ENCODE peak calls at places on chromosomes 12 and 14, in seven cellular contexts. E is mesendoderm, D is H9, G is neuronal stem cell, A is H1, S is IMR-90, H is trophoblast cell. J is an unnamed sample.

GRCh38 chr12:1220127-1221092 is 229.4 kb downstream of the ERC1 start:
- DNase-seq in E (no peak), D (no peak), S (no peak), G (no peak), A (no peak), H (peak; percentile 95), J (no peak)

GRCh38 chr14:81990312-81990761 is 456.7 kb upstream of the SEL1L start:
- DNase-seq in E (peak; percentile 64), G (peak; percentile 72), D (peak; percentile 39), H (peak; percentile 77), A (peak; percentile 75), S (peak; percentile 45), J (peak; percentile 44)

GRCh38 chr12:77940566-77940965 is 109.9 kb downstream of the NAV3 start:
- DNase-seq in D (no peak), A (no peak), E (no peak), S (peak; percentile 61), H (no peak), G (no peak), J (peak; percentile 74)

GRCh38 chr12:12872139-12872933 is 19.0 kb upstream of the GPRC5A start:
- DNase-seq in A (no peak), G (no peak), D (peak; percentile 54), H (peak; percentile 99), S (peak; percentile 88), E (peak; percentile 68), J (peak; percentile 77)

GRCh38 chr14:105444859-105445258 is 25.2 kb downstream of the MTA1 start:
- DNase-seq in S (no peak), D (no peak), E (no peak), H (no peak), A (no peak), G (no peak), J (no peak)

GRCh38 chr14:84465890-84466289 is 1064.1 kb upstream of the FLRT2 start:
- DNase-seq in A (no peak), D (no peak), H (no peak), E (no peak), S (no peak), G (no peak), J (no peak)

GRCh38 chr14:105086833-105087307 is 21.6 kb upstream of the GPR132 start:
- DNase-seq in A (peak; percentile 89), D (peak; percentile 91), H (peak; percentile 95), G (peak; percentile 67), S (peak; percentile 71), E (peak; percentile 90), J (peak; percentile 73)

GRCh38 chr12:87116778-87117177 is 860.6 kb upstream of the MGAT4C start:
- DNase-seq in E (peak; percentile 28), A (no peak), D (no peak), S (no peak), H (no peak), G (no peak), J (no peak)

GRCh38 chr14:37778135-37778943 is 182.9 kb downstream of the TTC6 start:
- DNase-seq in G (no peak), H (no peak), E (no peak), S (no peak), D (no peak), A (no peak), J (no peak)

GRCh38 chr12:6778571-6779550 is 6.5 kb downstream of the LAG3 start:
- DNase-seq in G (peak; percentile 97), S (peak; percentile 91), E (peak; percentile 96), D (peak; percentile 98), H (peak; percentile 97), A (peak; percentile 96), J (peak; percentile 93)

DNA sequence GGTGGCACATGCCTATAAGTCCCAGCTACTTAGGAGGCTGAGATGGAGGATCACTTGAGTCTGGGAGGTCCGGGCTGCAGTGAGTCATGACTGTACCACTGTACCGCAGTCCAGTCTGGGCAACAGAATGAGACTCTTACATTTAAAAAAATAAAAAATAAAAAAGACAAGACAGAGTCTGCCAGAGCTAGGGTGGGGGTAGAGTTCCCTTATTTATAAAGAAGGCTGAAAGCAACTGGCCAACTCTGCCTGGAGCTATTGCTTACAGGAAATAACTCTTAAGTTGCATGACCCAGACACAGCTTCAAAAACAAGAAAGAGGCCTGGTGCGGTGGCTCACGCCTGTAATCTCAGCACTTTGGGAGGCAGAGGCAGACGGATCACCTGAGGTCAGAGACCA is 31.5 kb downstream of the NUMB start:
- DNase-seq in G (no peak), A (no peak), E (no peak), S (peak; percentile 60), D (no peak), H (peak; percentile 38), J (peak; percentile 91)
- H4K8ac ChIP-seq in G (no peak overlapping the region), A (no peak overlapping the region), E (no peak overlapping the region), S (no peak overlapping the region), D (no peak overlapping the region), H (no peak overlapping the region), J (no peak overlapping the region)

GRCh38 chr12:20400003-20400402 is 31.7 kb downstream of the PDE3A start:
- DNase-seq in G (no peak), A (no peak), S (no peak), D (no peak), E (no peak), H (no peak), J (no peak)
- H2AK5ac ChIP-seq in G (no peak overlapping the region), A (no peak overlapping the region), S (no peak overlapping the region), D (no peak overlapping the region), E (no peak overlapping the region), H (no peak overlapping the region), J (no peak overlapping the region)

DNA sequence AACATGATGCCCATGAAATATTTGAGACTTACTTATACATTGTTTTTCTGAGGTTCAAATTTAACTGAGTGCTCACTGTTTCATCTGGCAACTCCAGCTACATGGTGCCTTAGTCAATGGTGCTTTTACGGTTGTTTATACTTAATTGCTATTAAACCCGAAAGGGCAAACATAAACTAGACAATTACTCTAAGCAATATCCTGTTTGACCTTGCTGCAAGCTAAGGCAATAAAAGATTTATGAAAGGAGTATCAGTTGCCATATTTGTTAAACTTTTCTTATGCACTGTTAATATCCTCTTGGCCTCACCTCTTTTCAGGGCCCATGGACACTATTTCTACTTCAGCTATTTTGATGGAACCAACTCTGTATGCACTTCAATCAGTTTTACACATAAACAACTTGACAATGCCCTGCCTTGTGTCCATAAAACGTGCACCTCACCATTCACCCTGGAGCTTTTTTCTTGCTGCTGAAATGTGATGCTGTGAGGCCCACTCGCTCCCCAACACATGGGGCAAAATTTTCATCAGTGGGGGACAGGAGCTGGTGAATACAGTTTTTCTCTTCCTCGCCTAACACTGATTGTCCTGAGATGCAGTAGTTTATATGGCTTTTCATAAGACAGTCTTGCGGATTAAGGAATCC is 64.1 kb upstream of the HIF1A start:
- DNase-seq in D (no peak), H (no peak), S (no peak), E (no peak), G (no peak), A (no peak), J (no peak)
- H2BK120ac ChIP-seq in D (no peak overlapping the region), H (no peak overlapping the region), S (no peak overlapping the region), E (no peak overlapping the region), G (no peak overlapping the region), A (no peak overlapping the region), J (no peak overlapping the region)

GRCh38 chr12:95473947-95474817 is at the start of gene METAP2:
- DNase-seq in G (peak; percentile 88), H (peak; percentile 98), D (peak; percentile 99), A (peak; percentile 93), E (peak; percentile 99), S (peak; percentile 95), J (peak; percentile 98)

GRCh38 chr12:95470300-95470699 is 3.7 kb upstream of the METAP2 start:
- DNase-seq in H (peak; percentile 31), E (no peak), D (no peak), G (no peak), S (no peak), A (no peak), J (no peak)

DNA sequence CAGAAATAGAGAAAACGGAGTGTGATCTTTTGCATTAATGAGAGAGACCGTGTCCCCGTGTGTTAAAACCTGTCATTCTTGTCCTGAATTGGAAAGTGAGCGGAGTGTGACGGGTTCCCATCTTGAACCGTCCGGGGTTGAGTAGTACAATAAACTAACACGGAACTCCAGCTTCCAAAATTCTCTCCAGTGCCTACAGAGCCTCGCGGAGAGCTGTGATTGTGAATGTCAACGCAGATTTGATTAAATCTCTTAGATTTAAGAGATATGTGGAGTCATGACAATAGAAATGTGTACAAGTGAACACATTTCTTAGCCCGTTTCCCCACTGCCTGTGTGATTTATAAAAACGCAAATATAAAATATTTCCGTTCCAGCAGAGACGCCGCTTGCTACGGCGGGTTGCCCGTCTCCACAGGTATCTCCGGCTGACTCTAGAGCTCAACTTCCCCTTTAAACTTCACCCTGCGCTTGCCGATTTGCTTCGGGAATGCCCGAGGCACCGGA is 459 bp upstream of the METAP2 start:
- DNase-seq in D (peak; percentile 39), A (no peak), H (peak; percentile 75), E (no peak), G (peak; percentile 17), S (peak; percentile 41), J (peak; percentile 62)
- H4K8ac ChIP-seq in D (no peak overlapping the region), A (no peak overlapping the region), H (peak overlapping the region; percentile 47), E (no peak overlapping the region), G (no peak overlapping the region), S (peak overlapping the region; percentile 75), J (no peak overlapping the region)

GRCh38 chr12:19979584-19979983 is 388.8 kb upstream of the PDE3A start:
- DNase-seq in A (no peak), S (no peak), H (no peak), E (no peak), D (no peak), G (no peak), J (no peak)

GRCh38 chr12:19981944-19982343 is 386.4 kb upstream of the PDE3A start:
- DNase-seq in S (no peak), H (no peak), G (no peak), E (no peak), D (no peak), A (no peak), J (no peak)

GRCh38 chr12:19972325-19973288 is 395.7 kb upstream of the PDE3A start:
- DNase-seq in H (peak; percentile 33), A (no peak), E (peak; percentile 29), S (peak; percentile 13), G (no peak), D (no peak), J (peak; percentile 66)

DNA sequence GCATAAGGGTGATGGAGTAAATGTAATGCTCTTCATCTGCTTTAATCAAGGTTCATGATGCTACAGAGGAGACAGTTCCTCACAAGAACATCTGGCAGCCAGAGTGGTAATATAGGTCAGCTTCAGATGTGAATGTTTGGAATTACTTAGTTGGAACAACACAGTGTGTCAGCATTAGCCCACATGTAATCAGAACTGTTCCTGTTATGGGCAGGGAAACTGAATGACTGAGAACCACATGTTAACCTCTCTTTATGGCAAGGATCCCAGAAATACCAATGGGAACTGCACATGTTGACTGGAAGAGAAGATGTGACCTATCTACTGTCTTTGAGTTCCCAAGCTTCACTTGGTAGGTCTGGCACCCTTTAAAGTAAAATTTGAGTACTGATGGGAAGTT is 390.1 kb upstream of the PDE3A start:
- DNase-seq in S (peak; percentile 97), E (no peak), G (no peak), D (no peak), H (no peak), A (no peak), J (peak; percentile 91)
- H2AK5ac ChIP-seq in S (no peak overlapping the region), E (no peak overlapping the region), G (no peak overlapping the region), D (no peak overlapping the region), H (no peak overlapping the region), A (no peak overlapping the region), J (no peak overlapping the region)

DNA sequence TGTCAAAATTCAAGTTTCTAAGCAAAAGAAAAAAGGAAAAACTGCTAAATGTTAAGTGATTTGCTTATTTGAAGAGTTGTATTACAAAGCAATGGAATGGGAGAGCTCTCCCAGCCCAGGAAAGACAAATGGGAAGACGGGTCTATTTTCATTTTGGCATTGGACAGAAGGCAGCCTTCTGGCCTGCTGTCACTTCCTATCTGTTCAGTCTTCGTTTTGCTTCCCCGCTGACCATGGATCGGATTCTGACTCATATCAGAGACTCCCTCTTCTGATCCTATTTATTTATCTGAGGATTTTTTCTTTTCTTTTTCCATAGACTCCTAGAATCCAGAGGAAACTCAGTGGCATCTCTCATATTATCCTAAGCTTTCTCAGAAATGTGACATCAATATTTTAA is 634.9 kb downstream of the DIO2 start:
- DNase-seq in D (no peak), E (no peak), H (no peak), A (no peak), S (peak; percentile 67), G (no peak), J (no peak)
- H2BK120ac ChIP-seq in D (no peak overlapping the region), E (no peak overlapping the region), H (no peak overlapping the region), A (no peak overlapping the region), S (no peak overlapping the region), G (no peak overlapping the region), J (no peak overlapping the region)

J was measured in mesenchymal stem cell.